ENCODE peak calls at places on chromosomes 5 and 9, in five cellular contexts. T is astrocyte of the spinal cord, M is tibial nerve, D is lower lobe of right lung, C is ascending aorta. N is an unnamed sample.

GRCh38 chr9:76594764-76595410 is 135.9 kb downstream of the GCNT1 start:
- DNase-seq in T (no peak), M (no peak), D (no peak), C (no peak), N (no peak)

GRCh38 chr5:95631991-95632675 is 12.2 kb downstream of the GPR150 start:
- DNase-seq in T (peak; percentile 28), M (no peak), D (no peak), C (peak; percentile 75), N (no peak)

GRCh38 chr9:97382099-97382718 is 29.7 kb upstream of the TDRD7 start:
- DNase-seq in T (no peak), M (no peak), D (no peak), C (no peak), N (no peak)

GRCh38 chr5:111383288-111383970 is 128.9 kb downstream of the STARD4 start:
- DNase-seq in T (peak; percentile 12), M (no peak), D (no peak), C (no peak), N (no peak)

GRCh38 chr9:7946458-7946857 is 146.9 kb upstream of the DMAC1 start:
- DNase-seq in T (no peak), M (no peak), D (no peak), C (no peak), N (no peak)

GRCh38 chr5:100841358-100842076 is 61.6 kb downstream of the ST8SIA4 start:
- DNase-seq in T (no peak), M (no peak), D (no peak), C (no peak), N (no peak)

GRCh38 chr5:73768-74502 is 18.0 kb upstream of the PLEKHG4B start:
- DNase-seq in T (no peak), M (no peak), D (no peak), C (no peak), N (no peak)

GRCh38 chr9:94813379-94813778 is 86.9 kb downstream of the AOPEP start:
- DNase-seq in T (no peak), M (no peak), D (no peak), C (no peak), N (no peak)

GRCh38 chr9:131394464-131395026 is 659 bp downstream of the PRRC2B start:
- DNase-seq in T (no peak), M (peak; percentile 35), D (peak; percentile 59), C (peak; percentile 75), N (no peak)

GRCh38 chr5:123813937-123814624 is 302.1 kb downstream of the CSNK1G3 start:
- DNase-seq in T (peak; percentile 49), M (no peak), D (no peak), C (no peak), N (peak; percentile 47)

GRCh38 chr5:177496111-177497010 is 1.0 kb downstream of the PDLIM7 start:
- DNase-seq in T (peak; percentile 97), M (peak; percentile 56), D (no peak), C (peak; percentile 96), N (no peak)

GRCh38 chr5:4716786-4717185 is 423.3 kb upstream of the ADAMTS16 start:
- DNase-seq in T (no peak), M (no peak), D (no peak), C (no peak), N (no peak)

GRCh38 chr5:72246954-72247442 is 73.0 kb downstream of the MRPS27 start:
- DNase-seq in T (peak; percentile 67), M (no peak), D (no peak), C (no peak), N (no peak)

GRCh38 chr9:21711504-21711903 is 90.9 kb upstream of the MTAP start:
- DNase-seq in T (no peak), M (no peak), D (no peak), C (no peak), N (no peak)

GRCh38 chr5:73796164-73797141 is 170.5 kb downstream of the ARHGEF28 start:
- DNase-seq in T (peak; percentile 95), M (peak; percentile 48), D (peak; percentile 63), C (no peak), N (peak; percentile 89)

GRCh38 chr5:9283021-9283420 is 262.9 kb downstream of the SEMA5A start:
- DNase-seq in T (peak; percentile 9), M (no peak), D (no peak), C (no peak), N (no peak)

GRCh38 chr5:69265931-69266330 is 31.2 kb downstream of the CDK7 start:
- DNase-seq in T (no peak), M (no peak), D (peak; percentile 48), C (no peak), N (no peak)

GRCh38 chr5:116415182-116415581 is 159.4 kb downstream of the SEMA6A start:
- DNase-seq in T (no peak), M (no peak), D (no peak), C (no peak), N (no peak)

DNA sequence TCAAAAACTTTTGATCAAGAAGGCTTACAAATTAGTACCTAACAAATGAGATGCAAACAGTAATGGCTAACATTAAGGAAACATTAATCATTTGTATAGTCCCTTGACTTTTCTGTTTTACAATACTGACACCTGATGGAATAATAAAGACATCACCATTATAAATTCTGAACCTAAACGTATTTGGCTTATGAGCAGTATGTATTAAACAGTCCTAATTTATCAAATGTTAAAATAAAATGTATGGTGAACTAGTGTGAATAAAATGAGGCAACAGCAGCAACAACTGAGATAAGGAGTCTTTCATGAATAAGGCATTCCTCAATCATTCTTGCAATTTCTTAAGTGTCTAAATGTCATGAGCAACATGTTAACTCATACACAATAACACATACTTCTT is 6.0 kb downstream of the PUM3 start:
- DNase-seq in T (no peak), M (no peak), D (no peak), C (no peak), N (no peak)
- TF ChIP-seq CTCF in T (no peak), M (peak; percentile 13), D (peak; percentile 40), C (peak; percentile 59), N (no peak)

DNA sequence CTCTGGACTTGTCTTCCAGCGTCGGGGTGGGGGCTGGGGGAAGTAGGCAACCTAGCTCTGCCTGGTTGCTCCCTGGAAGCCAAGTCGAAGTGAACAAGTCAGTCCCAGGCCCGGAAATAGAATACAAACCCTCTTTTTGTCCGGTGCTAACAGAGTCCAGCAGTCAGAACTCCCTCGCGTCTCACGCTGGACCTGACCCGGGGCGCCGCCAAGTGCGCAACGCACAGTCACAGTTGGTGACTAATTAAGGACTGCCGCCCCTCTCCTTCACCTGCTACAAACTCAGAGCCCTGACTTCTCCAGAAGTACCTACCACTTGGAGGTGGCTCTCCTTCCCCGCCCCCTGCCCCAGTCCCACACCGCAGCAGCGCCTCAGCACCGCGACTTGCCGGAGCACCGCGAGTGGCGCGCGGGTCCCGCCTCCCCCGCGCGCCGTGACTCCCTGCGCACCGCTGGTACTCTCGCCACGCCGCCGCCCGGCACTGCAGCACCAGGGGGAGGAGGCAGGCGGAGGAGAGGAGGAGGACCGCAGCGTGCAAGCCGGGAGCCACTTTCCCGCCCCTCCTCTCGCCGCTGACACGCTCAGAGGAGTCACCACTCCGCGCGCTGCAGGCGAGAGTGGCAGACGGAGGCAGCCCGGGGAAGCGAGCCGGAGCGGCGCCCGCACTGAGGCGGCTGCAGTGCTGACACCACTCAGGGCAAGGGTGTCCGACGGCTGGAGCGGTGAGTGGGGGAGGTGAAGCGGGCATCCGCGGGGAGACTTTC is at the start of gene SV2C:
- DNase-seq in T (peak; percentile 5), M (no peak), D (peak; percentile 45), C (no peak), N (no peak)
- H3K4me3 ChIP-seq in T (no peak within 1 kb of the TSS), M (peak within 1 kb of the TSS; percentile 5), D (peak within 1 kb of the TSS; percentile 34), C (peak within 1 kb of the TSS; percentile 49), N (no peak within 1 kb of the TSS)

GRCh38 chr5:151080620-151081425 is at the start of gene TNIP1:
- DNase-seq in T (peak; percentile 91), M (peak; percentile 82), D (peak; percentile 95), C (peak; percentile 96), N (no peak)
- TF ChIP-seq CTCF in T (no peak), M (peak; percentile 25), D (no peak), C (no peak), N (no peak)

GRCh38 chr9:136748201-136748600 is at the start of gene LCN6:
- DNase-seq in T (no peak), M (no peak), D (no peak), C (no peak), N (no peak)
- H3K4me3 ChIP-seq in T (no peak within 1 kb of the TSS), M (no peak within 1 kb of the TSS), D (no peak within 1 kb of the TSS), C (no peak within 1 kb of the TSS), N (no peak within 1 kb of the TSS)

DNA sequence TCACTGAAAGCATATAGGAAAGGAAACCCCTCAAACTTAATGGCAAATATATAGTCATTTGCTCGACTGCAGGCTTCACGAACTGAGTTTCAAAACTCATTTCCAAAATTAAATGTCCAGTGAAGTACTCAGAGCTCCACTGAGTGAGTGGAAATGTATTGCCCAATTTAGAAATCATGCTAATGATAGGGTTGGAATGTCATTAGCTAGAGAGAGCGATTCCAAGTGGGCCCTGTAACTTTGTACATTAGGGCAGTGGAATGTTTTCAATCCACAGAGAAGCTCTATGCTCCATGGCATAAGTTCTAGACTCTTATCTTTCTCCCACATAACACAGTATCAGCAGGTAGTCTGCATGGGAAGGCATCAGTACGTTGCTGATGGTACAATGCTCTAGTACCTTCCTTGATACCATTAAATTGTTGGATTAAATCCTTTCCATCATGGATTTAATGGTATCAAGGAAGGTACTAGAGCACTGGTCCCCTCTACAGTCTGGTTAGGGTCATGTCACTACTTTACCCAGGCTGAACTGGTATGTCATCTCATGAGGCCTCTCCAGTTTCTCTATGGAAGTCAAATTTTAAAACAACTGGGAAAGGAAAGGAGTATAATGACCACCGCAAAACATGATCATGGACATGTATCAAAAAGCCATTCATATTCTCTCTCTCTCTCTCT is 183.2 kb upstream of the RASEF start:
- DNase-seq in T (no peak), M (no peak), D (no peak), C (no peak), N (no peak)
- TF ChIP-seq CTCF in T (no peak), M (no peak), D (no peak), C (no peak), N (no peak)

DNA sequence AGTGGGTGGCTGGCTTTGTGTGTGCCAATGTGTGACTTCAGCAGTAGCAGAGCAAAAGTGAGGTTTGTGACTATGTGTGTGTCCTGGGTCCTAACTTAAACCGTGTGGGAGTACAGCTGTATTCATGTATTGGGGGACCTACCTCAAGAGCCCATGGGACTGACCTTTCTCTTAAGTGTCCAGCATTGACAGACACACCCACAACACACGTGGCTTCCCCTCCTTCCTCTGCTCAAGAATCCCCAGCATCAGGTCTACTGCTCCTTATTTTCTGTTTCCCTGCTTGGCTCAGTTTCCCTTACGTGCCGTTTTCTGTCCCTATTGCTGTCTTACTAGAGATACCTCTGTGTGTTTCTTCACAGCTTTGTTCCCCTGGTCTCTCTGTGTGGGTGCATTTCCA is 623 bp downstream of the IL11RA start:
- DNase-seq in T (no peak), M (no peak), D (no peak), C (no peak), N (no peak)
- H3K4me3 ChIP-seq in T (peak overlapping the region; percentile 35), M (peak overlapping the region; percentile 17), D (peak overlapping the region; percentile 54), C (peak overlapping the region; percentile 65), N (peak overlapping the region; percentile 47)

N was measured in BJ.